ENCODE peak calls at places on chromosomes 13 and 19, in nine cellular contexts. O is dorsolateral prefrontal cortex; W is HS-27A; U is stimulated activated CD4-positive, alpha-beta T cell treated with anti-CD3 and anti-CD28 coated beads, Interleukin-4, amount 100 ng/mL, for 1 hour; S is T-cell; T is A549; R is NCI-H524 treated with DMSO at 0.1 percent for 48 hours; I is iris pigment epithelial cell; L is H9. Q is an unnamed sample.

GRCh38 chr13:43434185-43434584 is 352.6 kb downstream of the ENOX1 start:
- DNase-seq in O (no peak), W (no peak), U (no peak), S (no peak), T (no peak), R (no peak), I (no peak), L (no peak), Q (no peak)

GRCh38 chr19:31974941-31975340 is 370.5 kb upstream of the ZNF507 start:
- DNase-seq in O (no peak), W (no peak), U (no peak), S (no peak), T (no peak), R (no peak), I (no peak), L (no peak), Q (no peak)

GRCh38 chr13:57631607-57632275 is at the start of gene PCDH17:
- DNase-seq in O (no peak), W (no peak), U (no peak), S (no peak), T (no peak), R (peak; percentile 10), I (peak; percentile 37), L (peak; percentile 68), Q (peak; percentile 76)

GRCh38 chr13:53784331-53784730 is 755.7 kb downstream of the OLFM4 start:
- DNase-seq in O (no peak), W (no peak), U (no peak), S (no peak), T (no peak), R (no peak), I (no peak), L (no peak), Q (no peak)

GRCh38 chr13:108200781-108201398 is 14.4 kb downstream of the LIG4 start:
- DNase-seq in O (no peak), W (no peak), U (no peak), S (no peak), T (no peak), R (no peak), I (peak; percentile 73), L (no peak), Q (no peak)

GRCh38 chr19:49398931-49399330 is 10.9 kb downstream of the KASH5 start:
- DNase-seq in O (no peak), W (no peak), U (no peak), S (no peak), T (no peak), R (no peak), I (no peak), L (no peak), Q (no peak)

GRCh38 chr19:20863176-20863575 is 59.9 kb upstream of the ZNF85 start:
- DNase-seq in O (no peak), W (no peak), U (no peak), S (no peak), T (no peak), R (no peak), I (no peak), L (no peak), Q (peak; percentile 9)

GRCh38 chr19:17406039-17406886 is 833 bp upstream of the BST2 start:
- DNase-seq in O (no peak), W (no peak), U (no peak), S (no peak), T (no peak), R (no peak), I (peak; percentile 35), L (peak; percentile 49), Q (no peak)

GRCh38 chr19:2391118-2391725 is 31.2 kb downstream of the TMPRSS9 start:
- DNase-seq in O (no peak), W (peak; percentile 31), U (no peak), S (no peak), T (peak; percentile 39), R (no peak), I (peak; percentile 65), L (no peak), Q (no peak)

GRCh38 chr19:56111601-56112312 is 9.3 kb downstream of the ZNF787 start:
- DNase-seq in O (no peak), W (no peak), U (peak; percentile 28), S (no peak), T (no peak), R (no peak), I (no peak), L (no peak), Q (no peak)

GRCh38 chr19:51029718-51030117 is 3.3 kb upstream of the KLK11 start:
- DNase-seq in O (no peak), W (no peak), U (no peak), S (no peak), T (no peak), R (no peak), I (no peak), L (no peak), Q (no peak)

GRCh38 chr19:43957891-43958290 is 6.9 kb downstream of the ZNF221 start:
- DNase-seq in O (no peak), W (no peak), U (no peak), S (no peak), T (no peak), R (no peak), I (peak; percentile 86), L (no peak), Q (no peak)

GRCh38 chr13:39888865-39889810 is 233.7 kb downstream of the COG6 start:
- DNase-seq in O (no peak), W (no peak), U (no peak), S (no peak), T (no peak), R (no peak), I (peak; percentile 57), L (no peak), Q (no peak)

GRCh38 chr19:58274771-58275199 is 4.0 kb upstream of the ZNF8 start:
- DNase-seq in O (no peak), W (no peak), U (no peak), S (no peak), T (no peak), R (no peak), I (peak; percentile 39), L (no peak), Q (no peak)

GRCh38 chr19:35792312-35792711 is 16.9 kb downstream of the ARHGAP33 start:
- DNase-seq in O (no peak), W (no peak), U (no peak), S (no peak), T (no peak), R (no peak), I (no peak), L (no peak), Q (no peak)

GRCh38 chr13:99224019-99224418 is 23.4 kb downstream of the UBAC2 start:
- DNase-seq in O (no peak), W (no peak), U (no peak), S (no peak), T (no peak), R (no peak), I (no peak), L (no peak), Q (no peak)

GRCh38 chr13:37385248-37385647 is 213.3 kb downstream of the POSTN start:
- DNase-seq in O (no peak), W (no peak), U (no peak), S (no peak), T (no peak), R (no peak), I (no peak), L (no peak), Q (no peak)

GRCh38 chr13:35978607-35979316 is 152.4 kb downstream of the DCLK1 start:
- DNase-seq in O (no peak), W (peak; percentile 26), U (no peak), S (no peak), T (peak; percentile 12), R (no peak), I (peak; percentile 67), L (no peak), Q (no peak)

GRCh38 chr13:30892966-30893365 is 13.1 kb upstream of the MEDAG start:
- DNase-seq in O (no peak), W (no peak), U (peak; percentile 16), S (no peak), T (peak; percentile 13), R (no peak), I (peak; percentile 77), L (peak; percentile 83), Q (peak; percentile 91)

GRCh38 chr13:100608906-100609305 is 20.3 kb upstream of the GGACT start:
- DNase-seq in O (no peak), W (no peak), U (no peak), S (no peak), T (no peak), R (no peak), I (peak; percentile 62), L (no peak), Q (no peak)

GRCh38 chr19:42252365-42253244 is 2.3 kb downstream of the ERF start:
- DNase-seq in O (peak; percentile 70), W (no peak), U (no peak), S (no peak), T (peak; percentile 59), R (no peak), I (peak; percentile 80), L (no peak), Q (no peak)

GRCh38 chr13:53158201-53158600 is 129.6 kb downstream of the OLFM4 start:
- DNase-seq in O (no peak), W (no peak), U (no peak), S (no peak), T (no peak), R (no peak), I (no peak), L (no peak), Q (no peak)

GRCh38 chr19:35959040-35959967 is 23.1 kb downstream of the LRFN3 start:
- DNase-seq in O (no peak), W (no peak), U (peak; percentile 80), S (peak; percentile 80), T (no peak), R (no peak), I (peak; percentile 16), L (peak; percentile 41), Q (no peak)

GRCh38 chr13:100541882-100542545 is 46.6 kb downstream of the GGACT start:
- DNase-seq in O (no peak), W (no peak), U (no peak), S (no peak), T (no peak), R (peak; percentile 15), I (no peak), L (no peak), Q (no peak)

GRCh38 chr19:46040952-46041500 is at the start of gene IGFL4:
- DNase-seq in O (no peak), W (no peak), U (no peak), S (no peak), T (no peak), R (no peak), I (no peak), L (no peak), Q (no peak)